ENCODE peak calls at places on chromosome 19, in four cellular contexts. V is H1, A is HepG2, P is GM12878. Y is an unnamed sample.

GRCh38 chr19:49814010-49814409 is 918 bp upstream of the FUZ start:
- DNase-seq in V (no peak), A (no peak), P (no peak), Y (no peak)

GRCh38 chr19:21586341-21587116 is 81.1 kb downstream of the ZNF429 start:
- DNase-seq in V (peak), A (no peak), P (no peak), Y (no peak)

GRCh38 chr19:14473915-14474578 is 1.1 kb downstream of the PTGER1 start:
- DNase-seq in V (peak), A (no peak), P (no peak), Y (peak)

GRCh38 chr19:58417071-58417470 is 8.6 kb downstream of the ZNF584 start:
- DNase-seq in V (no peak), A (no peak), P (no peak), Y (no peak)

GRCh38 chr19:17830567-17831418 is 9.5 kb upstream of the INSL3 start:
- DNase-seq in V (peak), A (no peak), P (no peak), Y (peak)

GRCh38 chr19:45691516-45692186 is at the start of gene SNRPD2:
- DNase-seq in V (peak), A (peak), P (peak), Y (peak)

GRCh38 chr19:54255105-54255775 is 1.8 kb downstream of the LILRB5 start:
- DNase-seq in V (peak), A (no peak), P (no peak), Y (no peak)

GRCh38 chr19:12365094-12365371 is 450 bp downstream of the ZNF442 start:
- DNase-seq in V (no peak), A (no peak), P (no peak), Y (no peak)

GRCh38 chr19:33621065-33621785 is 528 bp upstream of the CHST8 start:
- DNase-seq in V (peak), A (no peak), P (no peak), Y (no peak)

GRCh38 chr19:3565177-3565576 is 7.6 kb upstream of the HMG20B start:
- DNase-seq in V (no peak), A (peak), P (no peak), Y (peak)

GRCh38 chr19:11088508-11089253 is 582 bp upstream of the LDLR start:
- DNase-seq in V (no peak), A (peak), P (no peak), Y (no peak)

GRCh38 chr19:46674416-46675178 is 13.6 kb upstream of the DACT3 start:
- DNase-seq in V (peak), A (no peak), P (no peak), Y (peak)

GRCh38 chr19:51172223-51172622 is 30.1 kb downstream of the SIGLEC7 start:
- DNase-seq in V (no peak), A (no peak), P (no peak), Y (no peak)

GRCh38 chr19:16571283-16571682 is 932 bp downstream of the SLC35E1 start:
- DNase-seq in V (no peak), A (peak), P (no peak), Y (no peak)

GRCh38 chr19:36169084-36169760 is 17.0 kb upstream of the COX7A1 start:
- DNase-seq in V (no peak), A (no peak), P (no peak), Y (no peak)

GRCh38 chr19:46898731-46899130 is 37.9 kb downstream of the ARHGAP35 start:
- DNase-seq in V (no peak), A (no peak), P (no peak), Y (no peak)

GRCh38 chr19:2337329-2337707 is 8.8 kb downstream of the SPPL2B start:
- DNase-seq in V (peak), A (peak), P (no peak), Y (no peak)
- TF ChIP-seq RAD21 in V (peak), A (no peak), P (no peak), Y (no peak)

DNA sequence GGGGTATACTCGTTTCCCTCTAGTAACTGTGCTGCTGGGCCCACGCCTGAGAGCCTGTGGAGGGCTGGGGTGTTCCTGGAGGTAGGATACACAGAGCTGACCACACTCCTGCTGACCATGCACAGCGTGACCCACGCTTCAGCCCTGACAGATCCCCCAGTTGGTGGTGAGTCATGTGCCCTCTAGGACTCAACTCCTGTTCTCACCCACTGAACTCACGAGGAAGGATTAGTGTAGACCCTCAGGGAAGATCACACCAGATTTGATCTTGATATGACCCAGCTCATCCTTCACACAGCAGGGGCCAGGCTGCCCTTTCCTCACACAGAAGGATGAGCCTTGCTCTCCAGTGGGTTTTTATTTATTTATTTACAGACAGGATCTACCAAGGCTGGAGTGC is 13.3 kb upstream of the ACP7 start:
- DNase-seq in V (no peak), A (no peak), P (no peak), Y (no peak)
- TF ChIP-seq BRCA1 in V (no peak), A (no peak), P (no peak), Y (no peak)

GRCh38 chr19:1266818-1267440 is 2.2 kb upstream of the CIRBP start:
- DNase-seq in V (peak), A (no peak), P (no peak), Y (peak)

GRCh38 chr19:1266116-1266817 is 2.9 kb upstream of the CIRBP start:
- DNase-seq in V (peak), A (peak), P (no peak), Y (peak)

GRCh38 chr19:1269065-1269477 is at the start of gene CIRBP:
- DNase-seq in V (peak), A (peak), P (peak), Y (peak)

GRCh38 chr19:1268392-1269064 is 604 bp upstream of the CIRBP start:
- DNase-seq in V (no peak), A (no peak), P (no peak), Y (no peak)

GRCh38 chr19:1267441-1268391 is 1.4 kb upstream of the CIRBP start:
- DNase-seq in V (no peak), A (no peak), P (no peak), Y (no peak)
- TF ChIP-seq RAD21 in V (no peak), A (no peak), P (no peak), Y (no peak)

DNA sequence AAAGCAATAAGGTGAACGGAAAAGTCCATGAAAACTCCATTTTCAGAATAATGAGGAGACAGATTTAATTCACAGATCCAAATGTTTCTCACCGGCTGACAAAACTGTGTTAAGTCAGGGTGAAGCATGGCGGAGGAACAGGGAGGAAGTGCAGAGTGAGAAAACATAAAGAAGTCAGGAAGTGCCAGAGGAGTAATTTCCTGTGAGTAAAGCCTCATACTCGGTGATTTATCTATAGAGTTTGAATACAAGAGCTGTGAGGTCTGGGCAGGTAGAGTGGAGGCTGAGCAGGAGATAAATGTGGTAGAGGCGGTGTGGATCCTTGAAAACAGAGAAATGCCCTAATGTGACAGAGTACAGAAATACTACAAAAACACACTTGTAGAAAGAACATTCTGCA is 11.4 kb downstream of the CARD8 start:
- DNase-seq in V (no peak), A (no peak), P (no peak), Y (no peak)
- TF ChIP-seq BRCA1 in V (no peak), A (no peak), P (no peak), Y (no peak)

DNA sequence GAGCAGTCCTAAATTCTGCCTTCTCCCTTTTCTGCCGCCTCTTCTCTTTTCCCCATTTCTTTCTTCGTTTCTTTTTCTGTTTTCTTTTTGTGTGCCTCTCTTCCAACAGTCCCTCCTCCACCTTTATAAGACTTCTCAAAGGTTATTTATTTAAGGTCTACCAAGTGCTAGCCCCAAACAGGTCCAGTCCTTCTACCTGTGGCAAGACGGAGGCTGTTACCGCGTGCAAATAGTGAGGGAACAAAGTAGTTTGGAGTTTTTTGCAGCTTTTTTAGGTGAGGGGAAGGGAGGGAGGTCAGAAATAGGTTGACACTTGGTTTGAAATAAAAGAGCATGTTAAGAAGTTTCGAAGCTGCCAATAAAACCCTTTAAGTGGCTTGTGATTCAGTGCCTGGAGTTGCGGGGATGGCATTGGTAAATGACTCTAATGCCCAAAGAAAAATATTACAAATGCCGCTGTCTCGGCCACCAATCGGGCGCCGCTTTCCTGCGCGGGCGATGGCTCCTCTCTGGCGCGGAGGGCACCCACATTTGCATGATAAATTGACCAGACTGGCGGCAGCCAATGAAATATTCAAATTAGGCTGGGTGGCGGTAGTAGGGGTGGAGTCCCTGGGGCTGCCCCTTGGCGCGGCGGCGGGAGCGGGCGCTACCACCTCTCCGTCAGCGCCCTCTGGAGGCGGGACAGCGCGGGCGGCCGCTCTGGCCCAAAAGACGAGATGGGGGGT is 7.5 kb upstream of the TSHZ3 start:
- DNase-seq in V (peak), A (no peak), P (no peak), Y (peak)
- TF ChIP-seq RAD21 in V (peak), A (no peak), P (no peak), Y (peak)